ENCODE peak calls at places on chromosomes 7 and 10, in four cellular contexts. R is Peyer's patch, D is AG04450, A is left ventricle myocardium inferior. B is an unnamed sample.

GRCh38 chr10:60846173-60846572 is 67.9 kb downstream of the CDK1 start:
- DNase-seq in D (peak; percentile 41), A (no peak), R (no peak), B (no peak)

GRCh38 chr10:69873141-69873540 is 71.4 kb downstream of the COL13A1 start:
- DNase-seq in A (no peak), R (no peak), D (no peak), B (no peak)

GRCh38 chr10:77837248-77837924 is 89.2 kb downstream of the DLG5 start:
- DNase-seq in D (peak; percentile 41), R (peak; percentile 82), A (no peak), B (no peak)

GRCh38 chr7:122532406-122533269 is 166.3 kb downstream of the RNF133 start:
- DNase-seq in R (no peak), A (no peak), D (no peak), B (no peak)

GRCh38 chr10:95628786-95629185 is 27.7 kb downstream of the ALDH18A1 start:
- DNase-seq in R (peak; percentile 74), D (no peak), A (no peak), B (no peak)

GRCh38 chr10:58545427-58545826 is 32.8 kb downstream of the BICC1 start:
- DNase-seq in R (no peak), D (no peak), A (no peak), B (no peak)

GRCh38 chr7:105787793-105788192 is 88.6 kb downstream of the ATXN7L1 start:
- DNase-seq in R (peak; percentile 73), A (no peak), D (no peak), B (no peak)

GRCh38 chr7:122132341-122132740 is 11.7 kb downstream of the AASS start:
- DNase-seq in A (no peak), R (no peak), D (no peak), B (no peak)

GRCh38 chr7:53003653-53004445 is 31.6 kb upstream of the POM121L12 start:
- DNase-seq in A (no peak), R (no peak), D (no peak), B (no peak)

GRCh38 chr10:7409045-7409731 is 1.6 kb downstream of the SFMBT2 start:
- DNase-seq in A (peak; percentile 29), D (no peak), R (peak; percentile 68), B (no peak)

GRCh38 chr10:13263591-13263990 is 29.4 kb upstream of the UCMA start:
- DNase-seq in R (no peak), D (no peak), A (no peak), B (no peak)

GRCh38 chr7:87083865-87084519 is 24.5 kb upstream of the ELAPOR2 start:
- DNase-seq in A (no peak), D (no peak), R (no peak), B (no peak)

GRCh38 chr7:103398488-103398887 is 47.5 kb downstream of the SLC26A5 start:
- DNase-seq in D (no peak), A (no peak), R (no peak), B (no peak)

GRCh38 chr7:92835140-92835850 is 1.1 kb downstream of the CDK6 start:
- DNase-seq in D (no peak), R (peak; percentile 84), A (peak; percentile 49), B (peak; percentile 76)

GRCh38 chr10:36578306-36578705 is 547.1 kb upstream of the ANKRD30A start:
- DNase-seq in D (peak; percentile 11), A (no peak), R (no peak), B (no peak)

GRCh38 chr7:144519900-144520299 is 116.4 kb upstream of the NOBOX start:
- DNase-seq in D (no peak), R (no peak), A (no peak), B (no peak)

GRCh38 chr10:93313798-93314197 is 168.3 kb downstream of the MYOF start:
- DNase-seq in R (no peak), D (no peak), A (no peak), B (no peak)

GRCh38 chr10:102268333-102268999 is 23.1 kb downstream of the GBF1 start:
- DNase-seq in A (no peak), D (no peak), R (no peak), B (no peak)

GRCh38 chr7:140678081-140678815 is 5.5 kb downstream of the ADCK2 start:
- DNase-seq in R (peak; percentile 38), D (no peak), A (no peak), B (no peak)

GRCh38 chr7:45711161-45711490 is 137.0 kb downstream of the ADCY1 start:
- DNase-seq in R (no peak), A (no peak), D (no peak), B (no peak)

GRCh38 chr7:45713669-45714520 is 139.7 kb downstream of the ADCY1 start:
- DNase-seq in D (no peak), A (no peak), R (no peak), B (no peak)

GRCh38 chr7:45714521-45714820 is 140.3 kb downstream of the ADCY1 start:
- DNase-seq in R (no peak), D (no peak), A (no peak), B (no peak)

GRCh38 chr7:45712057-45712689 is 138.0 kb downstream of the ADCY1 start:
- DNase-seq in A (no peak), D (no peak), R (no peak), B (no peak)

GRCh38 chr7:45712872-45713668 is 138.9 kb downstream of the ADCY1 start:
- DNase-seq in D (no peak), R (no peak), A (no peak), B (peak; percentile 38)
- H3K4me3 ChIP-seq in D (no peak overlapping the region), R (no peak overlapping the region), A (no peak overlapping the region), B (no peak overlapping the region)

GRCh38 chr10:86078639-86079035 is 288.0 kb downstream of the GRID1 start:
- DNase-seq in A (no peak), R (peak; percentile 24), D (no peak), B (no peak)
- H3K27ac ChIP-seq in A (no peak overlapping the region), R (no peak overlapping the region), D (no peak overlapping the region), B (no peak overlapping the region)

DNA sequence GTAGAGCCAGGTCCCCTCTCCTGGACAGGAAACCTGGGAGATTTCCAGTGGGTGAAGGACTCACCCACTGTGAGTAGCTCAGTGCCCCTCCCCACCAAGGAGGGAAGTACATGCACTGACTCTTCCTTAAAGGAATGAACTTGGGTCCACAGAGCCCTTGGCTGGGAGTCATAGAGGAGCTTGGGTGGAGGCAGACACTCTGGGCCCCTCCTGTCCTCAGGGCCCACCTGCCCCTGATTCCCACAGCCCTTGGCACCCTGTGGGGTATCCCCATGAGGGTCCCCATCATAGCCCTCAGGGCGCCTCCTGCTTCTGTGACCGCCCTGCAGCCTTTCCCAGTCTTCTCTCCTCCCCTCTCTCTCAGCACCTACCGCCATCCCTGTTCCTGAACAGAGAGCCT is 3.7 kb downstream of the EN2 start:
- DNase-seq in D (no peak), R (no peak), A (no peak), B (no peak)
- H3K27me3 ChIP-seq in D (peaks cover 76% of the 10 kb centered on the region), R (no peaks in the 10 kb centered on the region), A (peaks cover 96% of the 10 kb centered on the region), B (peaks cover 55% of the 10 kb centered on the region)

GRCh38 chr7:4684826-4685225 is 2.7 kb downstream of the FOXK1 start:
- DNase-seq in A (no peak), D (no peak), R (no peak), B (no peak)
- H3K4me3 ChIP-seq in A (peak overlapping the region; percentile 97), D (peak overlapping the region; percentile 87), R (peak overlapping the region; percentile 83), B (peak overlapping the region; percentile 97)

DNA sequence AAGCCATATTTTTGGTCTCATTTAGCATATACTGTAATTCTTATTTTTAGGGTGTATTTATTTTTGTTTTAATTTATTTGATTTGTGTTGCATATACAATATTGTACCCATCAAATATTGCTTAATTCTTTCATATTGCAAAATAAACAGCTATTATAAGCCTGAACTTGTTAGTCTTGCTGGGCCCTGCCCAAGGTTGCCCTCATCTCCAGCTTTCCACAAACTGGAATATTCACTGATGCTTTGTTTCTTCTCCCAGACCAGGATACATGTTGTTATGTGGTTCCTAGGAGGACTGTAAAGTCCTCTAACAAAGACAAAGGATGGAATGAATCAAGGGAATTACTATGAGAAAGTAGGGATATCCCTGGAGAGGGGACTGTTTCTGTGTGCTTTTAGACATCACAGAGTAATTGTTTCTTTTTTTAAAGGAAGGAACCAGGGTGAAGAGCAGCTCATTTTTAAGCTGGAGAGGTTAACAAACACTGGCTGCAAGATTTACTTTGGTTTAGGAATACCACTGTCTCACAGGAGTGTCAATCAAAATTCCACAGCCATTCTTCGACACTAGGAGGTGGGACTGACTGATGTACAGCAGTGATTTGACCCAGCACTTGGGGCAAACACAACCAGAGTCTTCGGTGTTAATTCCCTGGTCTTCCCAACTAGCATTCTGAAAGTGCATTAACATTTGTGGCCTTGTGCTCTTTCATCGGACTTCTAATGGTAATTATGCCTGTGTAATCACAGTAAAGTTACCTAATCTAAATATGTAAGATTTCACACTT is 14.8 kb upstream of the CD36 start:
- DNase-seq in D (no peak), R (no peak), A (no peak), B (no peak)
- H3K27ac ChIP-seq in D (no peak overlapping the region), R (no peak overlapping the region), A (peak overlapping the region; percentile 85), B (no peak overlapping the region)

GRCh38 chr7:19128856-19129255 is 11.4 kb upstream of the TWIST1 start:
- DNase-seq in A (no peak), D (no peak), R (no peak), B (no peak)

GRCh38 chr7:19133891-19134290 is 11.3 kb downstream of the FERD3L start:
- DNase-seq in R (no peak), D (no peak), A (no peak), B (no peak)

GRCh38 chr7:19133390-19133789 is 11.8 kb downstream of the FERD3L start:
- DNase-seq in D (no peak), R (no peak), A (no peak), B (no peak)
- H3K27me3 ChIP-seq in D (no peaks in the 10 kb centered on the region), R (no peaks in the 10 kb centered on the region), A (peaks cover 44% of the 10 kb centered on the region), B (no peaks in the 10 kb centered on the region)

B was measured in ascending aorta.